ENCODE peak calls at places on chromosomes 5 and 9, in four cellular contexts. One of them, this sample, is unnamed.

GRCh38 chr9:751137-752051 is 90.1 kb upstream of the DMRT1 start:
- DNase-seq in Panc1: no peak
- DNase-seq in HCT116: no peak
- DNase-seq in K562: no peak
- DNase-seq in this sample: no peak

GRCh38 chr9:114172981-114173833 is 17.9 kb downstream of the COL27A1 start:
- DNase-seq in Panc1: no peak
- DNase-seq in HCT116: no peak
- DNase-seq in K562: no peak
- DNase-seq in this sample: peak; percentile 26

GRCh38 chr9:128215491-128216404 is 12.6 kb downstream of the DNM1 start:
- DNase-seq in Panc1: no peak
- DNase-seq in HCT116: no peak
- DNase-seq in K562: peak; percentile 67
- DNase-seq in this sample: peak; percentile 36

GRCh38 chr5:131609774-131610173 is 25.3 kb downstream of the RAPGEF6 start:
- DNase-seq in Panc1: no peak
- DNase-seq in HCT116: no peak
- DNase-seq in K562: no peak
- DNase-seq in this sample: peak; percentile 92

GRCh38 chr5:53917095-53917494 is 356.7 kb downstream of the NDUFS4 start:
- DNase-seq in Panc1: no peak
- DNase-seq in HCT116: no peak
- DNase-seq in K562: no peak
- DNase-seq in this sample: no peak

GRCh38 chr9:38144421-38144820 is 75.4 kb upstream of the SHB start:
- DNase-seq in Panc1: no peak
- DNase-seq in HCT116: no peak
- DNase-seq in K562: no peak
- DNase-seq in this sample: no peak

GRCh38 chr9:32180597-32180996 is 203.8 kb upstream of the ACO1 start:
- DNase-seq in Panc1: no peak
- DNase-seq in HCT116: no peak
- DNase-seq in K562: no peak
- DNase-seq in this sample: no peak

GRCh38 chr5:7586499-7586898 is 190.6 kb downstream of the ADCY2 start:
- DNase-seq in Panc1: no peak
- DNase-seq in HCT116: no peak
- DNase-seq in K562: no peak
- DNase-seq in this sample: no peak

GRCh38 chr9:106657951-106658350 is 205.0 kb upstream of the ZNF462 start:
- DNase-seq in Panc1: no peak
- DNase-seq in HCT116: no peak
- DNase-seq in K562: no peak
- DNase-seq in this sample: no peak

GRCh38 chr9:17627641-17628040 is 48.8 kb downstream of the SH3GL2 start:
- DNase-seq in Panc1: no peak
- DNase-seq in HCT116: no peak
- DNase-seq in K562: no peak
- DNase-seq in this sample: no peak

GRCh38 chr9:2570615-2571479 is 50.7 kb upstream of the VLDLR start:
- DNase-seq in Panc1: no peak
- DNase-seq in HCT116: peak; percentile 79
- DNase-seq in K562: peak; percentile 18
- DNase-seq in this sample: peak; percentile 41

DNA sequence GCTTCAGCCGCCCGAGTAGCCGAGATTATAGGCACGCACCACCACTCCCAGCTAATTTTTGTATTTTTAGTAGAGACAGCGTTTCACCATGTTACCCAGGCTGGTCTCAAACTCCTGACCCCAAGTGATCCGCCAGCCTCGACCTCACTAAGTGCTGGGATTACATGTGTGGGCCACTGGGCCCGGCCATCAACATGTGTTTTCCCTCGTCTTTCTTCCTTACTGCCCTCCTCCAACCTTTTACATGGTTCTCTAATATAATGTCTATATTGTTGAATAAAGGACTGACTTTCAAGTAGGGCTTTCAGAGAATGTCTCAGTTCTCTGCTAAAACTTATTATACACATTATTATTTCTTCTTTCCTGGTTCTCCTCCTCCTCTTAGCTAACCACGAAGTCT is 21.3 kb upstream of the PCAT7 start:
- DNase-seq in Panc1: no peak
- DNase-seq in HCT116: no peak
- DNase-seq in K562: no peak
- DNase-seq in this sample: no peak
- TF ChIP-seq TCF7L2 in Panc1: no peak
- TF ChIP-seq TCF7L2 in HCT116: no peak
- TF ChIP-seq TCF7L2 in K562: no peak
- TF ChIP-seq TCF7L2 in this sample: no peak

DNA sequence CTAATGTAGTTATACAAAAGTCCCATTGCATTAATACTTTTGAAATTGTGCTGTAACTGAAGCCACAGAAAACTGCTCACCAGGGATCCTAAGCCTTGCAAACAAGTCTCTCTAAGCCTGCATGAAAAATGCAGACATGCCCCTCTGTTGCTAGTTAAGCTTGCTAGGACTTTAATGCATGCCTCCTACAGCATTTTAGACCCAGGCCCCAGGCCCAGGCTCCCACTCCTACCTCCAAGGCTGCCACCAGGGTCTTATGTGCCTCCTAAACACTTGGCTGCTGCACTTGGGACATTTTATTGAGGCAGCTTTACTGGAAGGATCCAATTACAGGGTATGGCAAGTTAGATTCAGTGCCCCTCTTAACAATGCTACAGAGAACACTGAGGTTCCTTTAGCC is 467.3 kb upstream of the CLINT1 start:
- DNase-seq in Panc1: no peak
- DNase-seq in HCT116: no peak
- DNase-seq in K562: no peak
- DNase-seq in this sample: no peak
- TF ChIP-seq TCF7L2 in Panc1: no peak
- TF ChIP-seq TCF7L2 in HCT116: no peak
- TF ChIP-seq TCF7L2 in K562: no peak
- TF ChIP-seq TCF7L2 in this sample: no peak

DNA sequence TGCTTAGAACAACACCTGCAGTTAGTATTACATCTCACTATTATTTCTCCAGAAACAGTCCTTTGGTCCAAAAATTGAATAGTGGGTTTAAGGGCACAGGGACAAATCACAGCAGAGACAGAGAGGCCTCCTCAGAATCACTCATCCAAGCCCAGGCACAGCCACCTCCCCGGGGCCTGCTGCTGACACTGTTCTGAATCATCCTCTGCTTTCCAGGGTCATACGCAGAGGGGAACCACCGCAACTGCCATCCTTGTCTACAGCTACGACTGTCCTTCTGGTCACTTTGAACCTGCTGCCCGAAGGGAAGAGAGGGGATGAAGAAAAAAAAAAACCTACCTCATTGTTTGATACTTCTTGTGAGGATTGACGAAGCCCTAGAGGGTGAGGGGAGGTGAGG is 35.3 kb upstream of the MAN2A1 start:
- DNase-seq in Panc1: no peak
- DNase-seq in HCT116: no peak
- DNase-seq in K562: no peak
- DNase-seq in this sample: no peak
- TF ChIP-seq TCF7L2 in Panc1: no peak
- TF ChIP-seq TCF7L2 in HCT116: no peak
- TF ChIP-seq TCF7L2 in K562: no peak
- TF ChIP-seq TCF7L2 in this sample: no peak

DNA sequence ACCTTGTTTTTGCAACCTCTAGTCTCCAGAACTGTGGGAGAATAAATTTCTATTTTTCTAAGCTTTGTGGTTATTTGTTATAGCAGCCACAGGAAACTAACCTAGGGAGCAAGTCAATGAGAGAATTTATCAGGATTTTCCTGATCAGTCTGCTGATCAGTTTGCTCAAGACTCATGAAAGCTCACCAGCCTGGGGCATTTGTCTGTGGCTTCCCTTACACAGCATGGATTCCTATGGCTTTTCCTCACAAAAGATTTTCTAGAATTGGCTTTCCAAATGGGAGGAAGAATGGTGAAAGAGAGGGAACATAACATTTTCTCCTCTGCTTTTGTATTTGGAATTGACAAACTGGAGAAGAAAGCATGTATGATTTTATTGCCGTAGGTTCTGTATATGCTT is 20.2 kb downstream of the ARRDC3 start:
- DNase-seq in Panc1: no peak
- DNase-seq in HCT116: no peak
- DNase-seq in K562: no peak
- DNase-seq in this sample: no peak
- TF ChIP-seq TCF7L2 in Panc1: no peak
- TF ChIP-seq TCF7L2 in HCT116: no peak
- TF ChIP-seq TCF7L2 in K562: no peak
- TF ChIP-seq TCF7L2 in this sample: no peak

GRCh38 chr5:16043349-16043748 is 136.2 kb downstream of the MARCHF11 start:
- DNase-seq in Panc1: no peak
- DNase-seq in HCT116: no peak
- DNase-seq in K562: no peak
- DNase-seq in this sample: no peak

GRCh38 chr5:16049766-16050165 is 129.8 kb downstream of the MARCHF11 start:
- DNase-seq in Panc1: no peak
- DNase-seq in HCT116: no peak
- DNase-seq in K562: no peak
- DNase-seq in this sample: no peak

GRCh38 chr5:16051246-16051645 is 128.3 kb downstream of the MARCHF11 start:
- DNase-seq in Panc1: no peak
- DNase-seq in HCT116: no peak
- DNase-seq in K562: no peak
- DNase-seq in this sample: no peak

GRCh38 chr5:16050414-16050813 is 129.2 kb downstream of the MARCHF11 start:
- DNase-seq in Panc1: no peak
- DNase-seq in HCT116: no peak
- DNase-seq in K562: no peak
- DNase-seq in this sample: no peak

DNA sequence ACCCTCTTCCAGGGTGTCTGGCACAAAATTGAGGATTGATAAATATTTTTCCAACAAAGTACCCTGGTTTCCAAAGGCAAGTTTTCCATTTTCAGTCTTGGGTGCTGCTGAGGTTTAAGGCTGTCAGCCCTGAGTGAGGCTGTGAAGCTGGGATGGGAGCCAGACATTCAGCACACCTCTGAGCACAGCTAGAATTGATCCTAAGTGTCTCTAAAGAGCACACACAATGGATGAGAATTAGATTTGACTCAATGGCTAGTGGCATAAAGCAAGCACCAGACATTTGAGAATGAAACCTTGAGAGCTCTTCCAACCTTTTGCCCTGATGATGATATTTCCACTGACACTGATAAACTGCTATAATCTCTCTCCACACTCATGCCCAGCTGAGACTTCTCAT is 131.5 kb downstream of the MARCHF11 start:
- DNase-seq in Panc1: no peak
- DNase-seq in HCT116: no peak
- DNase-seq in K562: no peak
- DNase-seq in this sample: no peak
- TF ChIP-seq TCF7L2 in Panc1: no peak
- TF ChIP-seq TCF7L2 in HCT116: no peak
- TF ChIP-seq TCF7L2 in K562: no peak
- TF ChIP-seq TCF7L2 in this sample: no peak

GRCh38 chr9:36995927-36996471 is 38.1 kb downstream of the PAX5 start:
- DNase-seq in Panc1: peak; percentile 63
- DNase-seq in HCT116: peak; percentile 32
- DNase-seq in K562: peak; percentile 50
- DNase-seq in this sample: peak; percentile 45

GRCh38 chr9:36999728-37000333 is 34.2 kb downstream of the PAX5 start:
- DNase-seq in Panc1: no peak
- DNase-seq in HCT116: no peak
- DNase-seq in K562: no peak
- DNase-seq in this sample: no peak

GRCh38 chr9:36993933-36994764 is 39.9 kb downstream of the PAX5 start:
- DNase-seq in Panc1: no peak
- DNase-seq in HCT116: no peak
- DNase-seq in K562: no peak
- DNase-seq in this sample: no peak

GRCh38 chr9:36997414-36997813 is 36.7 kb downstream of the PAX5 start:
- DNase-seq in Panc1: no peak
- DNase-seq in HCT116: no peak
- DNase-seq in K562: no peak
- DNase-seq in this sample: no peak

GRCh38 chr9:36996677-36997076 is 37.4 kb downstream of the PAX5 start:
- DNase-seq in Panc1: no peak
- DNase-seq in HCT116: no peak
- DNase-seq in K562: no peak
- DNase-seq in this sample: no peak
- TF ChIP-seq TCF7L2 in Panc1: no peak
- TF ChIP-seq TCF7L2 in HCT116: no peak
- TF ChIP-seq TCF7L2 in K562: no peak
- TF ChIP-seq TCF7L2 in this sample: no peak

DNA sequence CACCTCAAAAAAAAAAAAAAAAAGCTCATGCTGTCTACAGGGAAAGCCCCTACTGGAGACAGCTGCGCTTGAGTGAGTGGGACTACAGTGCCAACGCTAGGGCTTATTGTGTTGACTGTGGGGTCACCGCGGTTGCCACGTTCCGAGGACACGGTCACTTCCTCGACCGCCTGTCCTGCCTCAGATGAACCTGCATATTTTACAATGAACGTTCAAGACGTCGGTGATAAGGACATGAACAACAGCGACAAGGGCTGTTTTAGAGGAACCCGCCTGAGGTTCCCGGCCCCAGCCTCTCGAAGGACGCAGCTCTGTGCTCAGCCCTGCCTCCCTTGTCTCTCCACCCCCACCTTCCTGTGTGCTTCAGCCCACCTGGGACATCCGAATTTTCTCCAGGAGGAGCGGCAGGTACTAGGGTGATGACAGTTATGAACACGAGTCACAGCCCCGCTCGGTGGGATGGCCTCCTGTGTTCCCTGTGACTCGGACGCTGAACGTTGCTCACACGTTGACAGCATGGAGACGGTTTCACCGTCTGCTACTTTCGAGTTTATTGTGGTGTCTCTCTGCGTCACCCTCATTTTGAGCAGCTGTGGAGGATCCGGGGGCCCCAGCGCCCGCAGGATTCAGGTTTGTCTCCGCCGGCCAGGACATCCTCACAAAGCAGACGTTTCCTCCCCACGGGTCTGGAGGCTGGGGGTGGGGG is 11.3 kb upstream of the DIPK1B start:
- DNase-seq in Panc1: no peak
- DNase-seq in HCT116: no peak
- DNase-seq in K562: no peak
- DNase-seq in this sample: no peak
- TF ChIP-seq TCF7L2 in Panc1: no peak
- TF ChIP-seq TCF7L2 in HCT116: no peak
- TF ChIP-seq TCF7L2 in K562: no peak
- TF ChIP-seq TCF7L2 in this sample: no peak

This sample was measured in HepG2.